ENCODE peak calls at places on chromosome 21, in four cellular contexts. One of them, this sample, is unnamed.

GRCh38 chr21:33775100-33775828 is 133.0 kb downstream of the ITSN1 start:
- DNase-seq in H9: no peak
- DNase-seq in cardiac muscle cell: no peak
- DNase-seq in heart left ventricle: no peak
- DNase-seq in this sample: no peak

GRCh38 chr21:34298797-34299539 is 64.8 kb upstream of the KCNE2 start:
- DNase-seq in heart left ventricle: no peak
- DNase-seq in cardiac muscle cell: no peak
- DNase-seq in H9: no peak
- DNase-seq in this sample: no peak

GRCh38 chr21:38289697-38290096 is 32.9 kb downstream of the KCNJ15 start:
- DNase-seq in H9: no peak
- DNase-seq in cardiac muscle cell: no peak
- DNase-seq in heart left ventricle: peak
- DNase-seq in this sample: no peak

GRCh38 chr21:39125752-39126485 is 57.3 kb downstream of the PSMG1 start:
- DNase-seq in heart left ventricle: peak
- DNase-seq in cardiac muscle cell: peak
- DNase-seq in H9: peak
- DNase-seq in this sample: peak

GRCh38 chr21:35933466-35933865 is 126.9 kb downstream of the SETD4 start:
- DNase-seq in H9: no peak
- DNase-seq in heart left ventricle: peak
- DNase-seq in cardiac muscle cell: no peak
- DNase-seq in this sample: no peak

GRCh38 chr21:33975548-33976081 is 60.0 kb upstream of the ATP5PO start:
- DNase-seq in H9: no peak
- DNase-seq in cardiac muscle cell: no peak
- DNase-seq in heart left ventricle: no peak
- DNase-seq in this sample: no peak

GRCh38 chr21:14569868-14570267 is 23.8 kb upstream of the SAMSN1 start:
- DNase-seq in H9: no peak
- DNase-seq in cardiac muscle cell: no peak
- DNase-seq in heart left ventricle: no peak
- DNase-seq in this sample: no peak

GRCh38 chr21:38649120-38649519 is 150.8 kb upstream of the ERG start:
- DNase-seq in cardiac muscle cell: no peak
- DNase-seq in heart left ventricle: no peak
- DNase-seq in H9: no peak
- DNase-seq in this sample: no peak

GRCh38 chr21:40243676-40244075 is 376.4 kb downstream of the PCP4 start:
- DNase-seq in heart left ventricle: no peak
- DNase-seq in cardiac muscle cell: no peak
- DNase-seq in H9: no peak
- DNase-seq in this sample: no peak

GRCh38 chr21:28229811-28230210 is 762.9 kb downstream of the LTN1 start:
- DNase-seq in cardiac muscle cell: no peak
- DNase-seq in heart left ventricle: no peak
- DNase-seq in H9: no peak
- DNase-seq in this sample: no peak

GRCh38 chr21:21730524-21730923 is 732.3 kb downstream of the NCAM2 start:
- DNase-seq in heart left ventricle: no peak
- DNase-seq in cardiac muscle cell: no peak
- DNase-seq in H9: no peak
- DNase-seq in this sample: no peak

GRCh38 chr21:38806153-38806941 is 618 bp downstream of the ETS2 start:
- DNase-seq in cardiac muscle cell: peak
- DNase-seq in heart left ventricle: peak
- DNase-seq in H9: no peak
- DNase-seq in this sample: peak

GRCh38 chr21:39037807-39038405 is 145.3 kb downstream of the PSMG1 start:
- DNase-seq in H9: peak
- DNase-seq in heart left ventricle: no peak
- DNase-seq in cardiac muscle cell: no peak
- DNase-seq in this sample: peak

GRCh38 chr21:46515109-46515508 is 56.4 kb downstream of the DIP2A start:
- DNase-seq in H9: no peak
- DNase-seq in heart left ventricle: peak
- DNase-seq in cardiac muscle cell: peak
- DNase-seq in this sample: no peak

GRCh38 chr21:46255166-46255565 is 26.6 kb upstream of the LSS start:
- DNase-seq in heart left ventricle: no peak
- DNase-seq in cardiac muscle cell: no peak
- DNase-seq in H9: no peak
- DNase-seq in this sample: no peak

GRCh38 chr21:42594616-42595280 is 58.7 kb upstream of the PDE9A start:
- DNase-seq in H9: no peak
- DNase-seq in cardiac muscle cell: no peak
- DNase-seq in heart left ventricle: no peak
- DNase-seq in this sample: no peak

GRCh38 chr21:42048870-42049577 is 22.1 kb upstream of the UMODL1 start:
- DNase-seq in cardiac muscle cell: no peak
- DNase-seq in heart left ventricle: no peak
- DNase-seq in H9: no peak
- DNase-seq in this sample: no peak

GRCh38 chr21:36478207-36478701 is 1.7 kb downstream of the CLDN14 start:
- DNase-seq in H9: no peak
- DNase-seq in cardiac muscle cell: no peak
- DNase-seq in heart left ventricle: no peak
- DNase-seq in this sample: no peak

GRCh38 chr21:42107881-42108553 is 36.9 kb downstream of the UMODL1 start:
- DNase-seq in heart left ventricle: peak
- DNase-seq in H9: peak
- DNase-seq in cardiac muscle cell: peak
- DNase-seq in this sample: peak

GRCh38 chr21:29394051-29394450 is 95.3 kb downstream of the BACH1 start:
- DNase-seq in heart left ventricle: no peak
- DNase-seq in cardiac muscle cell: no peak
- DNase-seq in H9: no peak
- DNase-seq in this sample: no peak

GRCh38 chr21:41585199-41585994 is 77.4 kb upstream of the TMPRSS2 start:
- DNase-seq in H9: no peak
- DNase-seq in heart left ventricle: no peak
- DNase-seq in cardiac muscle cell: no peak
- DNase-seq in this sample: no peak

GRCh38 chr21:16568661-16569060 is 838.9 kb downstream of the USP25 start:
- DNase-seq in cardiac muscle cell: no peak
- DNase-seq in heart left ventricle: no peak
- DNase-seq in H9: no peak
- DNase-seq in this sample: no peak

GRCh38 chr21:14306143-14306907 is 76.6 kb downstream of the HSPA13 start:
- DNase-seq in cardiac muscle cell: no peak
- DNase-seq in heart left ventricle: no peak
- DNase-seq in H9: no peak
- DNase-seq in this sample: no peak

GRCh38 chr21:29008373-29008772 is 10.8 kb downstream of the RWDD2B start:
- DNase-seq in H9: no peak
- DNase-seq in heart left ventricle: no peak
- DNase-seq in cardiac muscle cell: no peak
- DNase-seq in this sample: no peak

GRCh38 chr21:45516071-45516670 is 26.1 kb downstream of the SLC19A1 start:
- DNase-seq in cardiac muscle cell: no peak
- DNase-seq in heart left ventricle: peak
- DNase-seq in H9: no peak
- DNase-seq in this sample: no peak

GRCh38 chr21:46004168-46004861 is 22.7 kb downstream of the COL6A1 start:
- DNase-seq in H9: peak
- DNase-seq in heart left ventricle: peak
- DNase-seq in cardiac muscle cell: no peak
- DNase-seq in this sample: no peak

GRCh38 chr21:39073717-39074116 is 109.5 kb downstream of the PSMG1 start:
- DNase-seq in cardiac muscle cell: no peak
- DNase-seq in H9: no peak
- DNase-seq in heart left ventricle: no peak
- DNase-seq in this sample: no peak

GRCh38 chr21:15319727-15320126 is 254.9 kb upstream of the NRIP1 start:
- DNase-seq in cardiac muscle cell: no peak
- DNase-seq in heart left ventricle: no peak
- DNase-seq in H9: no peak
- DNase-seq in this sample: no peak

GRCh38 chr21:38170705-38171682 is 85.8 kb upstream of the KCNJ15 start:
- DNase-seq in cardiac muscle cell: no peak
- DNase-seq in H9: no peak
- DNase-seq in heart left ventricle: no peak
- DNase-seq in this sample: no peak

GRCh38 chr21:26637346-26637745 is 64.3 kb upstream of the CYYR1 start:
- DNase-seq in H9: no peak
- DNase-seq in cardiac muscle cell: no peak
- DNase-seq in heart left ventricle: no peak
- DNase-seq in this sample: no peak

GRCh38 chr21:33441489-33442477 is 38.0 kb downstream of the TMEM50B start:
- DNase-seq in cardiac muscle cell: peak
- DNase-seq in H9: no peak
- DNase-seq in heart left ventricle: peak
- DNase-seq in this sample: no peak

GRCh38 chr21:42003051-42003461 is 7.1 kb downstream of the ZBTB21 start:
- DNase-seq in cardiac muscle cell: no peak
- DNase-seq in heart left ventricle: no peak
- DNase-seq in H9: no peak
- DNase-seq in this sample: no peak

GRCh38 chr21:42160950-42161225 is 58.1 kb upstream of the ABCG1 start:
- DNase-seq in heart left ventricle: no peak
- DNase-seq in cardiac muscle cell: no peak
- DNase-seq in H9: no peak
- DNase-seq in this sample: no peak

GRCh38 chr21:46150491-46151121 is 4.8 kb downstream of the FTCD start:
- DNase-seq in heart left ventricle: peak
- DNase-seq in cardiac muscle cell: no peak
- DNase-seq in H9: peak
- DNase-seq in this sample: peak

GRCh38 chr21:35164380-35164779 is 115.3 kb upstream of the RUNX1 start:
- DNase-seq in H9: no peak
- DNase-seq in heart left ventricle: no peak
- DNase-seq in cardiac muscle cell: no peak
- DNase-seq in this sample: no peak

GRCh38 chr21:15250384-15250783 is 185.6 kb upstream of the NRIP1 start:
- DNase-seq in cardiac muscle cell: no peak
- DNase-seq in heart left ventricle: no peak
- DNase-seq in H9: no peak
- DNase-seq in this sample: no peak

GRCh38 chr21:25582164-25582563 is 25.1 kb downstream of the MRPL39 start:
- DNase-seq in heart left ventricle: no peak
- DNase-seq in H9: no peak
- DNase-seq in cardiac muscle cell: no peak
- DNase-seq in this sample: no peak

GRCh38 chr21:25579402-25580016 is 27.8 kb downstream of the MRPL39 start:
- DNase-seq in H9: no peak
- DNase-seq in cardiac muscle cell: no peak
- DNase-seq in heart left ventricle: no peak
- DNase-seq in this sample: no peak

GRCh38 chr21:25573409-25574206 is 33.7 kb downstream of the MRPL39 start:
- DNase-seq in H9: no peak
- DNase-seq in heart left ventricle: no peak
- DNase-seq in cardiac muscle cell: no peak
- DNase-seq in this sample: no peak

GRCh38 chr21:25578070-25578961 is 29.0 kb downstream of the MRPL39 start:
- DNase-seq in cardiac muscle cell: no peak
- DNase-seq in heart left ventricle: no peak
- DNase-seq in H9: no peak
- DNase-seq in this sample: no peak

DNA sequence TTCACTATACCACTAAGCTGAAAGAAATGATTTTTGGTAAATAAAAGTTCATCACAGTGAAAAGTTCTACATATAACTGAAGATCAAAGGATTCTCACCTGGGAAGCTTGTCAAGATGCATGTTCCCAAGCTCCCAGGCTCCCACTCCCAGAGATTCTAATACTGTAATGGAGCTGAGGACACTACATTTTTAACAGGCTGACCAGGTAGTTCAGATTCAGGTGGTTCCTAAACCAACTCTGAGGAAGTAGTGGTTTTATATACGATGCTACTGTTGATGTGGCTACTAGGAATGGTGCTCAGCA is 29.6 kb downstream of the MRPL39 start:
- DNase-seq in heart left ventricle: no peak
- DNase-seq in H9: no peak
- DNase-seq in cardiac muscle cell: no peak
- DNase-seq in this sample: no peak
- TF ChIP-seq CTCF in heart left ventricle: no peak
- TF ChIP-seq CTCF in H9: no peak
- TF ChIP-seq CTCF in cardiac muscle cell: no peak
- TF ChIP-seq CTCF in this sample: no peak

GRCh38 chr21:44271558-44271957 is 9.9 kb upstream of the DNMT3L start:
- DNase-seq in heart left ventricle: no peak
- DNase-seq in cardiac muscle cell: no peak
- DNase-seq in H9: no peak
- DNase-seq in this sample: no peak

GRCh38 chr21:44265734-44266270 is 4.1 kb upstream of the DNMT3L start:
- DNase-seq in heart left ventricle: no peak
- DNase-seq in H9: no peak
- DNase-seq in cardiac muscle cell: no peak
- DNase-seq in this sample: no peak

GRCh38 chr21:44263221-44263671 is 1.5 kb upstream of the DNMT3L start:
- DNase-seq in H9: peak
- DNase-seq in cardiac muscle cell: peak
- DNase-seq in heart left ventricle: no peak
- DNase-seq in this sample: peak

GRCh38 chr21:44263768-44264167 is 2.1 kb upstream of the DNMT3L start:
- DNase-seq in H9: no peak
- DNase-seq in cardiac muscle cell: no peak
- DNase-seq in heart left ventricle: no peak
- DNase-seq in this sample: peak

GRCh38 chr21:44267655-44268142 is 6.0 kb upstream of the DNMT3L start:
- DNase-seq in cardiac muscle cell: no peak
- DNase-seq in H9: no peak
- DNase-seq in heart left ventricle: no peak
- DNase-seq in this sample: peak
- TF ChIP-seq CTCF in cardiac muscle cell: no peak
- TF ChIP-seq CTCF in H9: peak
- TF ChIP-seq CTCF in heart left ventricle: peak
- TF ChIP-seq CTCF in this sample: peak

GRCh38 chr21:32335601-32336575 is 37.2 kb downstream of the MRAP start:
- DNase-seq in H9: peak
- DNase-seq in heart left ventricle: no peak
- DNase-seq in cardiac muscle cell: no peak
- DNase-seq in this sample: no peak
- TF ChIP-seq CTCF in H9: no peak
- TF ChIP-seq CTCF in heart left ventricle: no peak
- TF ChIP-seq CTCF in cardiac muscle cell: no peak
- TF ChIP-seq CTCF in this sample: no peak

GRCh38 chr21:23131177-23131576 is 2133.0 kb downstream of the NCAM2 start:
- DNase-seq in cardiac muscle cell: peak
- DNase-seq in H9: no peak
- DNase-seq in heart left ventricle: no peak
- DNase-seq in this sample: peak
- TF ChIP-seq CTCF in cardiac muscle cell: no peak
- TF ChIP-seq CTCF in H9: peak
- TF ChIP-seq CTCF in heart left ventricle: no peak
- TF ChIP-seq CTCF in this sample: peak

DNA sequence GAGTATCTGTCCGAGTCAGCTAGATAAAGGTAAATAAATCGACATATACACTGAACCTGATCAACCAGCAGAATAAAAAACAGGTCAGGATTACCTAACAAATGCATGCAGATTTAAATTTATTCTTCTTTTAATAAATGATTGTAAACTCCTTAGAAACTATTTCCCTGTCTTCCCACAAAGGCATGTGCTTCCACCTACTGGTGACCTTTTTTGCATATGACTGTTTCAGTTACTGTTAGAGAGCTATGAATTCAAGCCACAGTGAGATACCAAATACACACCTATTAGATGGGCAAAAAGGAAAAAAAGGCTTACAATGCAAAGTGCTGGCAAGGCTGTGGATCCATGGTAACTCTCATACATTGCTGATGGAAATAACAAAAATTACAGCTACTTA is 957.4 kb upstream of the NCAM2 start:
- DNase-seq in cardiac muscle cell: peak
- DNase-seq in heart left ventricle: no peak
- DNase-seq in H9: no peak
- DNase-seq in this sample: no peak
- TF ChIP-seq CTCF in cardiac muscle cell: no peak
- TF ChIP-seq CTCF in heart left ventricle: peak
- TF ChIP-seq CTCF in H9: peak
- TF ChIP-seq CTCF in this sample: peak